ENCODE peak calls at places on chromosomes 7 and 10, in seven cellular contexts. Y is endothelial cell of umbilical vein, D is progenitor cell of endocrine pancreas, T is A549, X is GM23338, F is H9, A is D721Med. G is an unnamed sample.

GRCh38 chr7:123598657-123599056 is 3.0 kb upstream of the ASB15 start:
- DNase-seq in X (no peak), A (no peak), T (no peak), Y (no peak), D (no peak), F (no peak), G (no peak)

GRCh38 chr7:101436857-101437576 is 74.3 kb downstream of the COL26A1 start:
- DNase-seq in T (peak), A (no peak), F (peak), Y (no peak), X (peak), D (no peak), G (peak)

GRCh38 chr10:83373659-83374058 is 765.6 kb upstream of the GHITM start:
- DNase-seq in A (no peak), Y (peak), X (peak), D (no peak), T (peak), F (peak), G (peak)

GRCh38 chr7:1964913-1965578 is 267.7 kb downstream of the MAD1L1 start:
- DNase-seq in T (no peak), Y (no peak), X (no peak), D (no peak), A (no peak), F (no peak), G (no peak)

GRCh38 chr10:49709934-49710333 is 30.5 kb downstream of the C10orf53 start:
- DNase-seq in X (no peak), F (no peak), A (no peak), T (no peak), D (no peak), Y (no peak), G (no peak)

GRCh38 chr7:38476764-38477163 is 154.4 kb downstream of the AMPH start:
- DNase-seq in T (no peak), X (no peak), D (no peak), F (no peak), Y (no peak), A (no peak), G (no peak)

GRCh38 chr10:97459111-97459510 is 13.1 kb downstream of the ZDHHC16 start:
- DNase-seq in F (no peak), Y (no peak), A (no peak), D (no peak), T (no peak), X (no peak), G (no peak)

GRCh38 chr10:71243756-71244637 is 31.6 kb downstream of the UNC5B start:
- DNase-seq in X (no peak), T (peak), F (no peak), A (no peak), Y (no peak), D (no peak), G (no peak)

GRCh38 chr10:78807504-78808202 is 261.1 kb upstream of the ZMIZ1 start:
- DNase-seq in D (no peak), Y (no peak), X (no peak), A (peak), T (no peak), F (no peak), G (peak)

GRCh38 chr7:33764752-33765451 is 140.4 kb upstream of the BMPER start:
- DNase-seq in X (no peak), T (no peak), Y (peak), A (no peak), D (no peak), F (no peak), G (no peak)

GRCh38 chr10:81876253-81876731 is 1.3 kb downstream of the NRG3 start:
- DNase-seq in X (peak), Y (peak), D (peak), T (no peak), A (no peak), F (peak), G (peak)

GRCh38 chr7:156942708-156943090 is 6.8 kb upstream of the NOM1 start:
- DNase-seq in F (peak), T (no peak), Y (no peak), A (no peak), X (peak), D (no peak), G (peak)

GRCh38 chr7:98993024-98993897 is 114.9 kb downstream of the TRRAP start:
- DNase-seq in A (no peak), Y (no peak), T (no peak), F (no peak), D (no peak), X (peak), G (peak)
- TF ChIP-seq CTCF in A (no peak), Y (no peak), T (no peak), F (peak), D (peak), X (peak), G (peak)

GRCh38 chr10:31190488-31190887 is 128.5 kb upstream of the ZEB1 start:
- DNase-seq in D (no peak), X (no peak), F (no peak), T (no peak), A (no peak), Y (no peak), G (no peak)

GRCh38 chr10:31187607-31188210 is 131.3 kb upstream of the ZEB1 start:
- DNase-seq in X (no peak), T (no peak), Y (no peak), A (no peak), D (no peak), F (no peak), G (no peak)

GRCh38 chr10:31188792-31189406 is 130.1 kb upstream of the ZEB1 start:
- DNase-seq in T (no peak), Y (no peak), X (no peak), D (no peak), A (no peak), F (no peak), G (no peak)

GRCh38 chr10:31187182-31187581 is 131.8 kb upstream of the ZEB1 start:
- DNase-seq in F (no peak), X (no peak), Y (no peak), D (no peak), T (no peak), A (no peak), G (no peak)

GRCh38 chr10:31186225-31187010 is 132.6 kb upstream of the ZEB1 start:
- DNase-seq in D (no peak), T (no peak), Y (peak), A (no peak), X (peak), F (peak), G (peak)
- TF ChIP-seq CTCF in D (no peak), T (no peak), Y (no peak), A (no peak), X (peak), F (peak), G (peak)

DNA sequence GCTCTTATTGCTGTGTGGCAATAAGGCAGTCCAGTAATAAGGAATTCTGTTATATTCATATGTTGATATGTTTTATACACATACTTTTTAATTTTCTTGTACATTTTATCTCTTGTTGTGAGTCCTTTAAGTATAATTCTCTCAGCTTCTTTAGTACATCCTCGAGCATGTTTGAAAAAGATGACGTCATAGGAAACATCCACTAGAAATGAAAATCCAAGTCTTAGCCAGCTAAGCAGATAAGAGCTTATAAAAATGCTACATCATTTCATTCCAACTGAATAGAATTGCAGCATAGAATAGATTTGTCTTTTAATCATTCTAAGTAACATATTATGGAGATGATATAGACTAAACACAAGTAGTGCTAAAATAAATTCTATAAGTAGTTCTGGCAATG is 283.7 kb upstream of the FZD1 start:
- DNase-seq in T (no peak), F (no peak), X (no peak), Y (no peak), A (no peak), D (no peak), G (no peak)
- TF ChIP-seq CTCF in T (no peak), F (no peak), X (no peak), Y (no peak), A (no peak), D (no peak), G (no peak)

DNA sequence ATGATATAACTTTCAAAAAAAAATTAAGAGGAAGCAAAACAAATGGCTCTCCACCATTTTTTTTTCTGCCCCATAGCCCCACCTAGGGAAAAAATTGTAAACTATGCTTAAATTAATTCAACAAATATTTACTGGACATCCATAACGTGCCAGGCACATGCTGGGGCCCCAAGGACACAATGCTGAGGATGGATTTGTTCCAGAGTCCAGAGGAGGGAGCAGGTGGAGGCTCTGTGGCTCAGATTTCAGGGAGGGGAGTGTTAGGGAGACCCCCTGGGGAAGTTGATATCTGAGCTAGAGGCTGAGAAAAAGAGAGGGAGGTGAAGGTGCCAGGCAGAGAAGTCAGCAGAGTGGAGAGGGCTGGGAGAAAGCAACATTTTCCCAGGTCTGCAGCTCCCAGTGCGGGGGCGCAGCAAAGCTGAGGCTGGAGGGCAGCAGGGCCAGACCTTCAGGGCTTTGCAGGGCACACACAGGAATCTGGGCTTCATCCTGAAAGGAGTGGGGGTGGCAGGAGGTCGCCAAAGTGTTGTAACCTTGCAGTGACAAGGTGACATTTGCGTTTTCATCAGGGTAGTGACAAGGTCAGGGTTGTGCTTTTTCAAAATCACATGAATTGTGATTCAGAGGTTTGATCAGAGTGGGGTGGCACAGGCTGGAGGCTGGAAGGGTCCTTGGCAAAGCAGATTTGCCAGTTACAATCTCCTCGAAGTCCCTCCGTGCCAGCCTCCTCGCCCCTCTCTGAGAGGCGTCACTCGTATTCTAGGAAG is 261.6 kb downstream of the WDR11 start:
- DNase-seq in Y (no peak), A (no peak), F (peak), X (peak), T (no peak), D (no peak), G (peak)
- TF ChIP-seq CTCF in Y (no peak), A (no peak), F (no peak), X (no peak), T (no peak), D (no peak), G (peak)

GRCh38 chr10:68334672-68335467 is 2.1 kb upstream of the PBLD start:
- DNase-seq in A (no peak), F (no peak), T (no peak), X (no peak), Y (peak), D (no peak), G (no peak)
- TF ChIP-seq CTCF in A (no peak), F (no peak), T (no peak), X (no peak), Y (no peak), D (no peak), G (no peak)